ENCODE peak calls at places on chromosomes 3 and 15, in four cellular contexts. N, Y, K and M are unnamed samples.

GRCh38 chr15:45399381-45400212 is 21.3 kb upstream of the GATM start:
- DNase-seq in Y (peak), K (peak), N (no peak), M (peak)

GRCh38 chr3:93867425-93867824 is 106.3 kb downstream of the PROS1 start:
- DNase-seq in N (no peak), K (no peak), Y (no peak), M (no peak)

GRCh38 chr15:42306681-42307080 is 33.4 kb upstream of the TMEM87A start:
- DNase-seq in Y (no peak), K (no peak), N (no peak), M (no peak)

GRCh38 chr3:108119398-108120109 is 28.7 kb upstream of the CD47 start:
- DNase-seq in N (no peak), K (no peak), Y (no peak), M (peak)

GRCh38 chr3:48369685-48370329 is 2.2 kb upstream of the FBXW12 start:
- DNase-seq in Y (no peak), K (no peak), N (no peak), M (no peak)

GRCh38 chr3:188760408-188760807 is 411.4 kb upstream of the TPRG1 start:
- DNase-seq in N (no peak), Y (peak), K (no peak), M (no peak)

GRCh38 chr15:98412852-98413251 is 235.5 kb upstream of the IGF1R start:
- DNase-seq in K (no peak), Y (no peak), N (no peak), M (no peak)

GRCh38 chr3:141231923-141232861 is 567 bp downstream of the PXYLP1 start:
- DNase-seq in K (no peak), N (peak), Y (peak), M (peak)

GRCh38 chr3:58508437-58508836 is 16.5 kb downstream of the KCTD6 start:
- DNase-seq in K (no peak), Y (no peak), N (no peak), M (no peak)